ENCODE peak calls at places on chromosomes 6 and 20, in six cellular contexts. One of them, this sample, is unnamed.

GRCh38 chr6:17212541-17213371 is 68.4 kb upstream of the RBM24 start:
- DNase-seq in endothelial cell: no peak
- DNase-seq in HFFc6: no peak
- DNase-seq in CD4-positive, alpha-beta T cell: no peak
- DNase-seq in MM.1S: no peak
- DNase-seq in esophagus squamous epithelium: no peak
- DNase-seq in this sample: no peak

GRCh38 chr6:81756690-81757089 is 4.2 kb upstream of the TENT5A start:
- DNase-seq in esophagus squamous epithelium: no peak
- DNase-seq in CD4-positive, alpha-beta T cell: no peak
- DNase-seq in MM.1S: no peak
- DNase-seq in endothelial cell: no peak
- DNase-seq in HFFc6: no peak
- DNase-seq in this sample: no peak

GRCh38 chr20:33773412-33774089 is 37.6 kb upstream of the CHMP4B start:
- DNase-seq in esophagus squamous epithelium: no peak
- DNase-seq in CD4-positive, alpha-beta T cell: no peak
- DNase-seq in endothelial cell: no peak
- DNase-seq in HFFc6: no peak
- DNase-seq in MM.1S: peak
- DNase-seq in this sample: peak

GRCh38 chr20:47681977-47682812 is 103.1 kb downstream of the SULF2 start:
- DNase-seq in HFFc6: peak
- DNase-seq in MM.1S: no peak
- DNase-seq in esophagus squamous epithelium: no peak
- DNase-seq in endothelial cell: no peak
- DNase-seq in CD4-positive, alpha-beta T cell: no peak
- DNase-seq in this sample: no peak

GRCh38 chr20:2000286-2000685 is 6.4 kb upstream of the PDYN start:
- DNase-seq in HFFc6: no peak
- DNase-seq in endothelial cell: no peak
- DNase-seq in esophagus squamous epithelium: no peak
- DNase-seq in MM.1S: no peak
- DNase-seq in CD4-positive, alpha-beta T cell: no peak
- DNase-seq in this sample: no peak

GRCh38 chr6:33665957-33666356 is 44.8 kb downstream of the ITPR3 start:
- DNase-seq in HFFc6: no peak
- DNase-seq in esophagus squamous epithelium: no peak
- DNase-seq in endothelial cell: no peak
- DNase-seq in MM.1S: no peak
- DNase-seq in CD4-positive, alpha-beta T cell: no peak
- DNase-seq in this sample: no peak

GRCh38 chr6:100730001-100730400 is 151.1 kb downstream of the ASCC3 start:
- DNase-seq in CD4-positive, alpha-beta T cell: no peak
- DNase-seq in endothelial cell: no peak
- DNase-seq in MM.1S: no peak
- DNase-seq in HFFc6: no peak
- DNase-seq in esophagus squamous epithelium: no peak
- DNase-seq in this sample: no peak

GRCh38 chr6:72464791-72465691 is 156.8 kb upstream of the KCNQ5 start:
- DNase-seq in endothelial cell: no peak
- DNase-seq in MM.1S: no peak
- DNase-seq in esophagus squamous epithelium: no peak
- DNase-seq in CD4-positive, alpha-beta T cell: no peak
- DNase-seq in HFFc6: peak
- DNase-seq in this sample: no peak

GRCh38 chr6:56868687-56869086 is 86.2 kb upstream of the BEND6 start:
- DNase-seq in MM.1S: no peak
- DNase-seq in HFFc6: peak
- DNase-seq in esophagus squamous epithelium: no peak
- DNase-seq in CD4-positive, alpha-beta T cell: no peak
- DNase-seq in endothelial cell: no peak
- DNase-seq in this sample: no peak

GRCh38 chr6:15715851-15716250 is 53.0 kb upstream of the DTNBP1 start:
- DNase-seq in HFFc6: no peak
- DNase-seq in endothelial cell: no peak
- DNase-seq in MM.1S: no peak
- DNase-seq in esophagus squamous epithelium: no peak
- DNase-seq in CD4-positive, alpha-beta T cell: no peak
- DNase-seq in this sample: no peak

GRCh38 chr20:34571753-34572152 is 13.2 kb downstream of the MAP1LC3A start:
- DNase-seq in endothelial cell: no peak
- DNase-seq in MM.1S: no peak
- DNase-seq in CD4-positive, alpha-beta T cell: no peak
- DNase-seq in esophagus squamous epithelium: no peak
- DNase-seq in HFFc6: no peak
- DNase-seq in this sample: no peak

GRCh38 chr6:69349776-69350175 is 447.0 kb downstream of the LMBRD1 start:
- DNase-seq in endothelial cell: no peak
- DNase-seq in CD4-positive, alpha-beta T cell: no peak
- DNase-seq in MM.1S: no peak
- DNase-seq in esophagus squamous epithelium: no peak
- DNase-seq in HFFc6: no peak
- DNase-seq in this sample: no peak

GRCh38 chr6:112331306-112331705 is 15.8 kb upstream of the RFPL4B start:
- DNase-seq in esophagus squamous epithelium: no peak
- DNase-seq in HFFc6: peak
- DNase-seq in MM.1S: no peak
- DNase-seq in endothelial cell: no peak
- DNase-seq in CD4-positive, alpha-beta T cell: no peak
- DNase-seq in this sample: no peak
- TF ChIP-seq CTCF in esophagus squamous epithelium: no peak
- TF ChIP-seq CTCF in HFFc6: no peak
- TF ChIP-seq CTCF in MM.1S: no peak
- TF ChIP-seq CTCF in endothelial cell: no peak
- TF ChIP-seq CTCF in CD4-positive, alpha-beta T cell: no peak
- TF ChIP-seq CTCF in this sample: no peak

GRCh38 chr6:167116109-167116837 is 6.6 kb upstream of the CCR6 start:
- DNase-seq in endothelial cell: no peak
- DNase-seq in esophagus squamous epithelium: no peak
- DNase-seq in CD4-positive, alpha-beta T cell: no peak
- DNase-seq in HFFc6: no peak
- DNase-seq in MM.1S: no peak
- DNase-seq in this sample: no peak

GRCh38 chr6:167116838-167117228 is 6.1 kb upstream of the CCR6 start:
- DNase-seq in CD4-positive, alpha-beta T cell: no peak
- DNase-seq in endothelial cell: no peak
- DNase-seq in MM.1S: no peak
- DNase-seq in HFFc6: no peak
- DNase-seq in esophagus squamous epithelium: no peak
- DNase-seq in this sample: no peak

GRCh38 chr6:167113047-167113446 is 9.8 kb upstream of the CCR6 start:
- DNase-seq in HFFc6: no peak
- DNase-seq in MM.1S: no peak
- DNase-seq in esophagus squamous epithelium: no peak
- DNase-seq in endothelial cell: no peak
- DNase-seq in CD4-positive, alpha-beta T cell: no peak
- DNase-seq in this sample: peak

GRCh38 chr6:167113935-167114910 is 8.7 kb upstream of the CCR6 start:
- DNase-seq in CD4-positive, alpha-beta T cell: peak
- DNase-seq in esophagus squamous epithelium: peak
- DNase-seq in MM.1S: no peak
- DNase-seq in HFFc6: no peak
- DNase-seq in endothelial cell: no peak
- DNase-seq in this sample: peak

GRCh38 chr6:167115054-167115453 is 7.8 kb upstream of the CCR6 start:
- DNase-seq in HFFc6: no peak
- DNase-seq in MM.1S: no peak
- DNase-seq in CD4-positive, alpha-beta T cell: no peak
- DNase-seq in endothelial cell: peak
- DNase-seq in esophagus squamous epithelium: no peak
- DNase-seq in this sample: no peak
- TF ChIP-seq CTCF in HFFc6: no peak
- TF ChIP-seq CTCF in MM.1S: no peak
- TF ChIP-seq CTCF in CD4-positive, alpha-beta T cell: no peak
- TF ChIP-seq CTCF in endothelial cell: no peak
- TF ChIP-seq CTCF in esophagus squamous epithelium: no peak
- TF ChIP-seq CTCF in this sample: peak

DNA sequence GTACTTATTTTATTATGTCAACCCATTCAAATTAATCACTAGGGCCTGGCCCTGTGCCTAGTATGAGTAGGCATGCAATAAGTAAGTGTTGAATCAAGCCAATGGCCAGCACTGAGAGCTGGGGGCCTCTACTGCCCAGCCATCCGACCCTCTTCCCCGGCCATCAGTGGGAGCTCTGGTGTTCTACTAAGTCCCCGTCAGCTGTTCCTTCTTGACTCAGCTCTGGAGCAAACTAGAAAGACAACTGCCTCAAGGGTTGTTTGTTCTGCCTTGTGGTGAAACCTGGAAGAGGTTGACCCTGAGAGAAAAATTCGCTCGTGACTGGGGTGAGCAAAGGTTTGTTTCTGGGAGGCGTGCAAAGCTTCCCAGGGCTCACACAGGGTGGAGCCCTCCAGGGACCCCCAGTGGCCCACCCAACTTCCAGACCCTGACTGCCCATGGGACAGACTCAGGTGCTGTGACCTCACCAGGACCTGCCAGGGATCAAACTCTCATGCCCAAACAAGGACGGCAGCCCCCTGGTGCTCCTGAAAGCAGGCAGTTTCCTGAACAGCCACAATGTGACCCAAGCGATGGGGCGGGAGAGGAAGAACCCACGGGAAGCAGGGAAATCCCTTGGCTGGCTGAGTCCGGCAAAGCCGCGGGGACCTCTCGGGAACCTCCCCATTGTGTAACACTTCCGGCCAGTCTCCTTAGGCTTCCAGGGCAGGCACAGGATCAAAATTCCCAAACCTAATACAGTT is 50.4 kb downstream of the BANF2 start:
- DNase-seq in HFFc6: no peak
- DNase-seq in endothelial cell: peak
- DNase-seq in esophagus squamous epithelium: no peak
- DNase-seq in MM.1S: no peak
- DNase-seq in CD4-positive, alpha-beta T cell: no peak
- DNase-seq in this sample: no peak
- TF ChIP-seq CTCF in HFFc6: no peak
- TF ChIP-seq CTCF in endothelial cell: no peak
- TF ChIP-seq CTCF in esophagus squamous epithelium: no peak
- TF ChIP-seq CTCF in MM.1S: no peak
- TF ChIP-seq CTCF in CD4-positive, alpha-beta T cell: no peak
- TF ChIP-seq CTCF in this sample: no peak

DNA sequence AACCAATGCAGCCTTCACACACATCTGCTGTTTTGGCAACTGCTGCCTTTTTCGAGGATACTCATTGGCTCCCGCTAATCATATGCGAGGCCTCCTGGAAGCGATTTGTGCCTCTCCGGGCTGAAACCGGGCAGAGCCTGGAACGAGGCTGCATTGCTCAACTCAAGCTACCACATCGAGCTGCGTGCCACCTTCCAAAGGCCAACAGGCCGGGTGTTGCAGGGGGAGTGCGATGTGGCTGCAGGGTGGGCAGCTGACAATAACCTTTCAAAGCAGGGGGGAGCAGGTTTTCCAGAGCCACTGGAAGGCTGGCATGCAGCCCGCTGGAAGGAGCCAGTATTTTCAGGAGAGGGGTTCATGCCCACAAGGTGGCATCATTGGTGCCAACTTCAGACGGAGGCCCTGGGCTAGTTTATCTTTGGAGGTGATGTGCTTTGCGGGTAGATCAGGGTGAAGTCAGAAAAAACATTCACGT is 122.6 kb upstream of the IFNGR1 start:
- DNase-seq in MM.1S: peak
- DNase-seq in esophagus squamous epithelium: no peak
- DNase-seq in HFFc6: no peak
- DNase-seq in CD4-positive, alpha-beta T cell: peak
- DNase-seq in endothelial cell: no peak
- DNase-seq in this sample: peak
- TF ChIP-seq CTCF in MM.1S: peak
- TF ChIP-seq CTCF in esophagus squamous epithelium: no peak
- TF ChIP-seq CTCF in HFFc6: peak
- TF ChIP-seq CTCF in CD4-positive, alpha-beta T cell: peak
- TF ChIP-seq CTCF in endothelial cell: no peak
- TF ChIP-seq CTCF in this sample: peak